ENCODE peak calls at places on chromosomes 13 and 19, in six cellular contexts. One of them, this sample, is unnamed.

GRCh38 chr19:57192064-57192395 is 730 bp downstream of the ZNF264 start:
- DNase-seq in small intestine: no peak
- DNase-seq in Calu3: no peak
- DNase-seq in T-cell: no peak
- DNase-seq in glutamatergic neuron: no peak
- DNase-seq in right cardiac atrium: no peak
- DNase-seq in this sample: no peak

GRCh38 chr19:50720921-50721291 is 1.3 kb upstream of the SHANK1 start:
- DNase-seq in Calu3: no peak
- DNase-seq in T-cell: no peak
- DNase-seq in right cardiac atrium: no peak
- DNase-seq in glutamatergic neuron: no peak
- DNase-seq in small intestine: no peak
- DNase-seq in this sample: no peak

GRCh38 chr13:44300895-44301638 is 72.6 kb upstream of the SERP2 start:
- DNase-seq in Calu3: peak
- DNase-seq in small intestine: peak
- DNase-seq in right cardiac atrium: peak
- DNase-seq in glutamatergic neuron: no peak
- DNase-seq in T-cell: no peak
- DNase-seq in this sample: peak

GRCh38 chr13:109745702-109746101 is 40.7 kb downstream of the IRS2 start:
- DNase-seq in small intestine: no peak
- DNase-seq in glutamatergic neuron: no peak
- DNase-seq in right cardiac atrium: no peak
- DNase-seq in Calu3: no peak
- DNase-seq in T-cell: no peak
- DNase-seq in this sample: no peak

GRCh38 chr13:49098198-49098597 is 121.9 kb upstream of the MLNR start:
- DNase-seq in small intestine: peak
- DNase-seq in T-cell: no peak
- DNase-seq in glutamatergic neuron: no peak
- DNase-seq in right cardiac atrium: peak
- DNase-seq in Calu3: peak
- DNase-seq in this sample: peak

GRCh38 chr19:46495789-46496099 is at the start of gene PNMA8B:
- DNase-seq in right cardiac atrium: peak
- DNase-seq in glutamatergic neuron: peak
- DNase-seq in Calu3: no peak
- DNase-seq in T-cell: peak
- DNase-seq in small intestine: no peak
- DNase-seq in this sample: no peak

GRCh38 chr13:24381539-24382265 is 72.3 kb downstream of the C1QTNF9 start:
- DNase-seq in right cardiac atrium: no peak
- DNase-seq in glutamatergic neuron: no peak
- DNase-seq in Calu3: no peak
- DNase-seq in T-cell: no peak
- DNase-seq in small intestine: no peak
- DNase-seq in this sample: no peak

GRCh38 chr19:45935267-45935666 is 20.7 kb upstream of the NANOS2 start:
- DNase-seq in T-cell: no peak
- DNase-seq in glutamatergic neuron: no peak
- DNase-seq in small intestine: no peak
- DNase-seq in Calu3: no peak
- DNase-seq in right cardiac atrium: no peak
- DNase-seq in this sample: no peak

GRCh38 chr13:95530178-95530577 is 22.3 kb upstream of the CLDN10 start:
- DNase-seq in glutamatergic neuron: no peak
- DNase-seq in Calu3: no peak
- DNase-seq in right cardiac atrium: no peak
- DNase-seq in small intestine: no peak
- DNase-seq in T-cell: no peak
- DNase-seq in this sample: no peak

GRCh38 chr13:35793823-35794222 is 317.3 kb upstream of the MAB21L1 start:
- DNase-seq in T-cell: no peak
- DNase-seq in Calu3: no peak
- DNase-seq in glutamatergic neuron: no peak
- DNase-seq in right cardiac atrium: no peak
- DNase-seq in small intestine: no peak
- DNase-seq in this sample: no peak

GRCh38 chr19:13884726-13885591 is 8.0 kb downstream of the NANOS3 start:
- DNase-seq in glutamatergic neuron: no peak
- DNase-seq in small intestine: peak
- DNase-seq in right cardiac atrium: no peak
- DNase-seq in T-cell: no peak
- DNase-seq in Calu3: no peak
- DNase-seq in this sample: no peak

GRCh38 chr13:27526516-27526915 is 76.2 kb upstream of the MTIF3 start:
- DNase-seq in Calu3: no peak
- DNase-seq in right cardiac atrium: no peak
- DNase-seq in small intestine: no peak
- DNase-seq in glutamatergic neuron: no peak
- DNase-seq in T-cell: no peak
- DNase-seq in this sample: peak

GRCh38 chr13:78430166-78430791 is 173.1 kb downstream of the POU4F1 start:
- DNase-seq in small intestine: no peak
- DNase-seq in T-cell: no peak
- DNase-seq in Calu3: no peak
- DNase-seq in right cardiac atrium: no peak
- DNase-seq in glutamatergic neuron: no peak
- DNase-seq in this sample: no peak

GRCh38 chr19:17865364-17866311 is 5.9 kb downstream of the RPL18A start:
- DNase-seq in right cardiac atrium: no peak
- DNase-seq in T-cell: no peak
- DNase-seq in small intestine: peak
- DNase-seq in Calu3: peak
- DNase-seq in glutamatergic neuron: no peak
- DNase-seq in this sample: no peak

GRCh38 chr19:19502808-19503602 is 12.3 kb downstream of the TSSK6 start:
- DNase-seq in T-cell: no peak
- DNase-seq in right cardiac atrium: peak
- DNase-seq in glutamatergic neuron: no peak
- DNase-seq in Calu3: no peak
- DNase-seq in small intestine: no peak
- DNase-seq in this sample: no peak

GRCh38 chr13:44294868-44295267 is 78.8 kb upstream of the SERP2 start:
- DNase-seq in T-cell: no peak
- DNase-seq in right cardiac atrium: no peak
- DNase-seq in small intestine: no peak
- DNase-seq in glutamatergic neuron: no peak
- DNase-seq in Calu3: no peak
- DNase-seq in this sample: no peak

GRCh38 chr19:18765224-18765623 is 25.9 kb downstream of the COMP start:
- DNase-seq in right cardiac atrium: no peak
- DNase-seq in T-cell: no peak
- DNase-seq in Calu3: no peak
- DNase-seq in glutamatergic neuron: no peak
- DNase-seq in small intestine: peak
- DNase-seq in this sample: no peak

GRCh38 chr19:21328885-21329605 is at the start of gene ZNF708:
- DNase-seq in right cardiac atrium: peak
- DNase-seq in Calu3: peak
- DNase-seq in glutamatergic neuron: peak
- DNase-seq in small intestine: peak
- DNase-seq in T-cell: peak
- DNase-seq in this sample: peak

GRCh38 chr19:1019980-1020867 is 699 bp downstream of the TMEM259 start:
- DNase-seq in small intestine: peak
- DNase-seq in Calu3: no peak
- DNase-seq in right cardiac atrium: peak
- DNase-seq in glutamatergic neuron: no peak
- DNase-seq in T-cell: peak
- DNase-seq in this sample: no peak

GRCh38 chr13:53073711-53074110 is 45.1 kb downstream of the OLFM4 start:
- DNase-seq in Calu3: no peak
- DNase-seq in glutamatergic neuron: no peak
- DNase-seq in right cardiac atrium: no peak
- DNase-seq in small intestine: no peak
- DNase-seq in T-cell: no peak
- DNase-seq in this sample: no peak

GRCh38 chr19:32203161-32203560 is 142.2 kb upstream of the ZNF507 start:
- DNase-seq in small intestine: no peak
- DNase-seq in glutamatergic neuron: no peak
- DNase-seq in T-cell: no peak
- DNase-seq in Calu3: no peak
- DNase-seq in right cardiac atrium: no peak
- DNase-seq in this sample: no peak

GRCh38 chr13:94660695-94661324 is 51.5 kb downstream of the SOX21 start:
- DNase-seq in T-cell: no peak
- DNase-seq in right cardiac atrium: no peak
- DNase-seq in small intestine: peak
- DNase-seq in Calu3: no peak
- DNase-seq in glutamatergic neuron: no peak
- DNase-seq in this sample: no peak

GRCh38 chr19:54551950-54552912 is 21.4 kb upstream of the LILRA2 start:
- DNase-seq in Calu3: no peak
- DNase-seq in right cardiac atrium: peak
- DNase-seq in T-cell: no peak
- DNase-seq in small intestine: no peak
- DNase-seq in glutamatergic neuron: no peak
- DNase-seq in this sample: no peak

GRCh38 chr19:35555301-35556005 is 8.0 kb downstream of the ATP4A start:
- DNase-seq in T-cell: no peak
- DNase-seq in small intestine: no peak
- DNase-seq in glutamatergic neuron: no peak
- DNase-seq in right cardiac atrium: no peak
- DNase-seq in Calu3: peak
- DNase-seq in this sample: no peak

GRCh38 chr13:43368003-43368402 is 344.6 kb downstream of the DNAJC15 start:
- DNase-seq in T-cell: no peak
- DNase-seq in glutamatergic neuron: no peak
- DNase-seq in right cardiac atrium: no peak
- DNase-seq in Calu3: no peak
- DNase-seq in small intestine: peak
- DNase-seq in this sample: peak

GRCh38 chr13:112714772-112715569 is 25.1 kb downstream of the ATP11A start:
- DNase-seq in small intestine: peak
- DNase-seq in glutamatergic neuron: no peak
- DNase-seq in right cardiac atrium: no peak
- DNase-seq in Calu3: peak
- DNase-seq in T-cell: no peak
- DNase-seq in this sample: no peak

GRCh38 chr19:55373993-55374757 is 2.5 kb upstream of the TMEM190 start:
- DNase-seq in Calu3: no peak
- DNase-seq in T-cell: no peak
- DNase-seq in glutamatergic neuron: peak
- DNase-seq in right cardiac atrium: peak
- DNase-seq in small intestine: no peak
- DNase-seq in this sample: no peak

GRCh38 chr19:13693933-13694332 is 70.4 kb upstream of the MRI1 start:
- DNase-seq in glutamatergic neuron: peak
- DNase-seq in T-cell: no peak
- DNase-seq in small intestine: no peak
- DNase-seq in right cardiac atrium: no peak
- DNase-seq in Calu3: no peak
- DNase-seq in this sample: no peak

GRCh38 chr19:9786342-9786741 is 17.8 kb upstream of the ZNF846 start:
- DNase-seq in T-cell: no peak
- DNase-seq in right cardiac atrium: peak
- DNase-seq in small intestine: no peak
- DNase-seq in Calu3: no peak
- DNase-seq in glutamatergic neuron: no peak
- DNase-seq in this sample: no peak

GRCh38 chr19:54653181-54653809 is 9.5 kb upstream of the LILRB4 start:
- DNase-seq in right cardiac atrium: no peak
- DNase-seq in T-cell: no peak
- DNase-seq in Calu3: no peak
- DNase-seq in glutamatergic neuron: no peak
- DNase-seq in small intestine: peak
- DNase-seq in this sample: peak

GRCh38 chr19:18074192-18074591 is 12.5 kb downstream of the IL12RB1 start:
- DNase-seq in small intestine: no peak
- DNase-seq in T-cell: no peak
- DNase-seq in glutamatergic neuron: no peak
- DNase-seq in right cardiac atrium: no peak
- DNase-seq in Calu3: no peak
- DNase-seq in this sample: no peak